ENCODE peak calls at places on chromosomes 13 and 19, in four cellular contexts. One of them, this sample, is unnamed.
A peak's percentile ranks its signal among the peaks of the same experiment; 100 is the strongest.

GRCh38 chr19:46205183-46205984 is 24.2 kb upstream of the IGFL1 start:
- DNase-seq in Panc1: no peak
- DNase-seq in HepG2: no peak
- DNase-seq in K562: no peak
- DNase-seq in this sample: no peak

GRCh38 chr13:21625366-21625765 is 21.4 kb upstream of the MICU2 start:
- DNase-seq in K562: peak; percentile 20
- DNase-seq in HepG2: peak; percentile 61
- DNase-seq in Panc1: no peak
- DNase-seq in this sample: peak; percentile 59

GRCh38 chr19:12796146-12797071 is 5.1 kb downstream of the JUNB start:
- DNase-seq in HepG2: peak; percentile 68
- DNase-seq in Panc1: no peak
- DNase-seq in K562: peak; percentile 71
- DNase-seq in this sample: no peak

GRCh38 chr19:48510421-48511268 is 990 bp downstream of the LMTK3 start:
- DNase-seq in K562: peak; percentile 67
- DNase-seq in HepG2: no peak
- DNase-seq in Panc1: no peak
- DNase-seq in this sample: no peak

GRCh38 chr13:90766503-90766902 is 581.0 kb upstream of the MIR17HG start:
- DNase-seq in K562: no peak
- DNase-seq in Panc1: no peak
- DNase-seq in HepG2: no peak
- DNase-seq in this sample: no peak

GRCh38 chr13:64753606-64754005 is 2476.5 kb downstream of the PCDH9 start:
- DNase-seq in K562: no peak
- DNase-seq in HepG2: no peak
- DNase-seq in Panc1: no peak
- DNase-seq in this sample: no peak

GRCh38 chr19:47447470-47448359 is 24.0 kb downstream of the SLC8A2 start:
- DNase-seq in HepG2: peak; percentile 31
- DNase-seq in K562: peak; percentile 96
- DNase-seq in Panc1: no peak
- DNase-seq in this sample: peak; percentile 85

GRCh38 chr13:41995946-41996345 is 35.0 kb upstream of the VWA8 start:
- DNase-seq in Panc1: no peak
- DNase-seq in HepG2: peak; percentile 4
- DNase-seq in K562: peak; percentile 79
- DNase-seq in this sample: no peak

GRCh38 chr19:44576843-44577565 is 36.4 kb upstream of the IGSF23 start:
- DNase-seq in HepG2: peak; percentile 65
- DNase-seq in Panc1: no peak
- DNase-seq in K562: peak; percentile 41
- DNase-seq in this sample: peak; percentile 39

GRCh38 chr19:55368701-55369563 is 1.3 kb downstream of the IL11 start:
- DNase-seq in HepG2: no peak
- DNase-seq in Panc1: no peak
- DNase-seq in K562: peak; percentile 81
- DNase-seq in this sample: no peak

GRCh38 chr13:67643656-67644055 is 413.5 kb upstream of the PCDH9 start:
- DNase-seq in Panc1: no peak
- DNase-seq in HepG2: no peak
- DNase-seq in K562: no peak
- DNase-seq in this sample: no peak

GRCh38 chr13:55341891-55342290 is 1798.8 kb upstream of the PRR20A start:
- DNase-seq in K562: no peak
- DNase-seq in Panc1: no peak
- DNase-seq in HepG2: no peak
- DNase-seq in this sample: no peak

GRCh38 chr13:76856141-76856571 is 30.0 kb downstream of the KCTD12 start:
- DNase-seq in Panc1: no peak
- DNase-seq in K562: no peak
- DNase-seq in HepG2: no peak
- DNase-seq in this sample: no peak

GRCh38 chr19:11505032-11505503 is 571 bp downstream of the ZNF653 start:
- DNase-seq in HepG2: peak; percentile 91
- DNase-seq in K562: peak; percentile 98
- DNase-seq in Panc1: peak; percentile 57
- DNase-seq in this sample: peak; percentile 90

DNA sequence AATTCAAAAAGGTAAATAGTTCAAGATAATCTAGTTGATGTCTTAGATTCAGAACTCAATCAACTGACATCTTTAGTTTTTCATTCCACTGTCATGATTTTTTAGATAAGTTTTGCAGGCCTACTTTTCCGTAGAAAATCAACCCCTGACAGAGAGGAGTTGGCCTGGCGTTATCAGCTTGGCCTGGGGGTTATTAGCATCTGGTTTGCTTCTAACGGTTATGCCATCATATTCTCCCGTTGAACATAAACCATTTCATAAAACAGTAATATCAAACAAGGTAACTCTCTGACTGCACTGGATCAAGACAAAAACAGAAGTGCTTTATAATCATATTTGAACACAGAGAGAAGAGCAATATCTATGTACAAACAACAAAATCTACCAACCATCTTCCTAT is 130.8 kb upstream of the PCDH20 start:
- DNase-seq in Panc1: no peak
- DNase-seq in HepG2: no peak
- DNase-seq in K562: no peak
- DNase-seq in this sample: no peak
- TF ChIP-seq TCF7L2 in Panc1: no peak
- TF ChIP-seq TCF7L2 in HepG2: no peak
- TF ChIP-seq TCF7L2 in K562: no peak
- TF ChIP-seq TCF7L2 in this sample: no peak

GRCh38 chr19:17766543-17767131 is 15.4 kb downstream of the FCHO1 start:
- DNase-seq in Panc1: no peak
- DNase-seq in K562: no peak
- DNase-seq in HepG2: peak; percentile 89
- DNase-seq in this sample: peak; percentile 88
- TF ChIP-seq TCF7L2 in Panc1: no peak
- TF ChIP-seq TCF7L2 in K562: no peak
- TF ChIP-seq TCF7L2 in HepG2: no peak
- TF ChIP-seq TCF7L2 in this sample: peak; percentile 34

GRCh38 chr19:15644066-15644741 is 3.5 kb downstream of the CYP4F3 start:
- DNase-seq in K562: no peak
- DNase-seq in HepG2: no peak
- DNase-seq in Panc1: no peak
- DNase-seq in this sample: no peak
- TF ChIP-seq TCF7L2 in K562: no peak
- TF ChIP-seq TCF7L2 in HepG2: no peak
- TF ChIP-seq TCF7L2 in Panc1: no peak
- TF ChIP-seq TCF7L2 in this sample: no peak

GRCh38 chr19:51111606-51112005 is 3.4 kb upstream of the CTU1 start:
- DNase-seq in K562: no peak
- DNase-seq in HepG2: peak; percentile 14
- DNase-seq in Panc1: no peak
- DNase-seq in this sample: peak; percentile 40
- TF ChIP-seq TCF7L2 in K562: no peak
- TF ChIP-seq TCF7L2 in HepG2: no peak
- TF ChIP-seq TCF7L2 in Panc1: no peak
- TF ChIP-seq TCF7L2 in this sample: no peak

GRCh38 chr13:28568286-28568685 is 73.4 kb upstream of the FLT1 start:
- DNase-seq in Panc1: no peak
- DNase-seq in K562: peak; percentile 26
- DNase-seq in HepG2: no peak
- DNase-seq in this sample: no peak
- TF ChIP-seq TCF7L2 in Panc1: no peak
- TF ChIP-seq TCF7L2 in K562: no peak
- TF ChIP-seq TCF7L2 in HepG2: no peak
- TF ChIP-seq TCF7L2 in this sample: no peak

GRCh38 chr19:10379880-10380310 is 477 bp downstream of the TYK2 start:
- DNase-seq in K562: peak; percentile 42
- DNase-seq in HepG2: no peak
- DNase-seq in Panc1: no peak
- DNase-seq in this sample: no peak
- TF ChIP-seq TCF7L2 in K562: no peak
- TF ChIP-seq TCF7L2 in HepG2: no peak
- TF ChIP-seq TCF7L2 in Panc1: no peak
- TF ChIP-seq TCF7L2 in this sample: no peak

GRCh38 chr13:24557121-24557520 is 44.5 kb upstream of the PARP4 start:
- DNase-seq in K562: no peak
- DNase-seq in HepG2: no peak
- DNase-seq in Panc1: no peak
- DNase-seq in this sample: no peak
- TF ChIP-seq TCF7L2 in K562: no peak
- TF ChIP-seq TCF7L2 in HepG2: no peak
- TF ChIP-seq TCF7L2 in Panc1: no peak
- TF ChIP-seq TCF7L2 in this sample: no peak

GRCh38 chr13:46795321-46795720 is 1.6 kb downstream of the ESD start:
- DNase-seq in HepG2: no peak
- DNase-seq in Panc1: no peak
- DNase-seq in K562: peak; percentile 25
- DNase-seq in this sample: no peak

GRCh38 chr13:46797468-46798237 is 692 bp upstream of the ESD start:
- DNase-seq in Panc1: no peak
- DNase-seq in K562: peak; percentile 6
- DNase-seq in HepG2: peak; percentile 36
- DNase-seq in this sample: no peak

GRCh38 chr13:46799139-46799538 is 2.2 kb upstream of the ESD start:
- DNase-seq in Panc1: no peak
- DNase-seq in K562: no peak
- DNase-seq in HepG2: peak; percentile 12
- DNase-seq in this sample: no peak

GRCh38 chr13:46796129-46796514 is 839 bp downstream of the ESD start:
- DNase-seq in Panc1: no peak
- DNase-seq in HepG2: no peak
- DNase-seq in K562: no peak
- DNase-seq in this sample: no peak

DNA sequence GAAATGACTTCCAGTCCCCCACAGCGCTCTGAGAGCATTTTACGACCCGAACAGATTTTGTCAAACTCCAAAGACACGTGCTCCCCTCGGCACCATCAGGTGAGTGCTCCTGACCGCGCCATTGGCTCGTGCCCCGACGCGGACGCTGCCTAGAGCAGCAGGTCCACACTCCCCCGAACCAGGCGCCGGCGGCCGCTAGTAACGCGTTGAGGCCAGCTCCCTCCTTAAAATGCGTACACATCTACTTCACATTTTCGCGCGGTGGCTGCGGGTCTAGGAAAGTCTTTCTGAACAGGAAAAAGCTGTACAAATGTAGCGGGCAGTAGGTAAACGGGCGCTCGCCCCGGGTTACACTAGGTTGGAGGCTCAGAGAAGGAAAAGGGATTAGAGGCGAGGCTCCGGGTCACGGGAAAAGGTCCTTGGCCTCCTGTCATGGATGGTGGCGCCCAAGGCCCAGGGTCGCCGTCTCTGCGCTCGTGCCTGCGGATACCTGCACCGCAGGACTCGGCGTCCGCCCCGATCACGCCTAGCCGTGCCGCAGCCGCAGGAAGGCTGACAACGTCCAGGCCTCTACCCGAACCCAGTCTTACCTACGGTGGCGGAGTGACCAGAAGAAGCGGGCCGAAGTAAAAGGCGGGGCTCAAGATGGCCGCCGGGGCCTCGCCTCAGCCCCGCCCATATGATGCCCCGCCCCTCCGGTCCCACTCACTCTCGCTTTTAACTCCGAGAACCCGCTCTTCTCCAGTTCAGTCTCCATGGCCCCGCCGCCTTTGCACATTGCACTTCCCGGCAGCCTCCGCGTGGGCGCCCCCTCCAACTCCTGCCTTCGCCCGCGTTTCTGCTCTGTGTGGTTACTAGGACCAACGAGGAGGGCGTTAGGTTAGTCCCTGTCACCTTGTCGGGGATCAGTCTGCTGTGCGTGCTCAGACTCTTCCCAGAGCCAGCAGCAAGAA is at the start of gene ESD:
- DNase-seq in Panc1: peak; percentile 27
- DNase-seq in K562: peak; percentile 89
- DNase-seq in HepG2: peak; percentile 90
- DNase-seq in this sample: peak; percentile 85
- TF ChIP-seq TCF7L2 in Panc1: no peak
- TF ChIP-seq TCF7L2 in K562: no peak
- TF ChIP-seq TCF7L2 in HepG2: no peak
- TF ChIP-seq TCF7L2 in this sample: no peak

GRCh38 chr19:6652214-6653094 is 17.5 kb downstream of the TNFSF14 start:
- DNase-seq in Panc1: no peak
- DNase-seq in K562: peak; percentile 55
- DNase-seq in HepG2: no peak
- DNase-seq in this sample: no peak

GRCh38 chr19:6649189-6649588 is 20.8 kb downstream of the TNFSF14 start:
- DNase-seq in HepG2: no peak
- DNase-seq in K562: no peak
- DNase-seq in Panc1: no peak
- DNase-seq in this sample: no peak

DNA sequence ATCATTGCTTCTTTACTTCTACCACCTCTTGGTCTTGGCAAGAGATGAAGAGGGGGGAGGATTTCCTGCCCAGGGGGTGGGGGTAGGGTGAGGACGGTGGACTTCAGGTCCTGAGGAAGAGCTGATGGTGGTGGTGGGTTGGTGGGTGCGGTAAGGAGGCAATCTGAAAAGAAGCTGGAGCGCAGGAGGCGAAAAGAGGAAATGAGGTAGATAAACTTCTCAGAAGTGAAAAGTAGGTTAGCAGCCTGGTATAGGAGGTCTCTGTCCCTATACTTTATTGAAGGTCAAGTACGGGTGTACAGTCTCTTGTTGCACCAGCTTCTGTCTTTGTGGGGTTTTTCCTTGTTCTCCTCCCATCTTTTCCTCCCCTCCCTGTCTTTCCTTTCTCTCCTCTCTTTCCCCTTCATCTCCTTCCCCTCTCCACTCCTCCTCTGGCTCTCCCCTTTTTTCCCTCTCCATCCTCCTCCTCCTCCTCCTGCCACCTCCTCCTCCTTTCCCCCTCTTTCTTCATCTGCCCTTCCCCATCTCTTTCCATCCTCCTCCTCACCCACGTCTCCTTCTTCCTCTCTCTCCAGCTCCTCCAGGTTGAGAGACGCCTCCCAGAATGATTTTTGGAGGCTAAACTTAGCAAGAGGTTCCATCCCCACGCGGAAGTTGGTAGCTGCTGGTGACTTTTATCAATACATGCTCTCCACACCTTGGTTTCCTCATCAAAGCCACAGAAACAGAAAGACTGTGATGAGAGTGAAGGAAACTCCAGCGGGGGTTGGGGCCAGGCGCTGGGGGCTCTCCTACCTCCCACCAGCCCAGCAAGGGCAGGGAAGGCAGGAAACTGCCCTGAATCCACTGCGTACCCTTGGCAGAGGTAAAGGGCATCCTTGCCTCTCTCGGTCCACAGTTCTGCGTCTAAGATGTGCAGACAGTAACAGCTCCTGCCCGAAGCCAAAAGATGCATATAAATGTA is 15.3 kb downstream of the TNFSF14 start:
- DNase-seq in HepG2: no peak
- DNase-seq in K562: no peak
- DNase-seq in Panc1: no peak
- DNase-seq in this sample: no peak
- TF ChIP-seq TCF7L2 in HepG2: no peak
- TF ChIP-seq TCF7L2 in K562: no peak
- TF ChIP-seq TCF7L2 in Panc1: no peak
- TF ChIP-seq TCF7L2 in this sample: no peak